ENCODE peak calls at places on chromosomes 4 and X, in ten cellular contexts. R, B, Y, S, O, I, V, X, G and H are unnamed samples.

GRCh38 chrX:152640039-152640818 is 2.5 kb downstream of the GABRQ start:
- DNase-seq in R (no peak), B (peak), Y (no peak), S (no peak), O (peak), I (peak), V (no peak), X (no peak), G (no peak), H (no peak)

GRCh38 chrX:120672389-120672788 is 42.5 kb upstream of the C1GALT1C1 start:
- DNase-seq in R (peak), B (peak), Y (peak), S (peak), O (peak), I (peak), V (no peak), X (no peak), G (no peak), H (peak)

GRCh38 chr4:187780070-187780469 is 215.5 kb upstream of the ZFP42 start:
- DNase-seq in R (no peak), B (no peak), Y (no peak), S (no peak), O (no peak), I (no peak), V (no peak), X (no peak), G (no peak), H (no peak)

GRCh38 chr4:5998333-5998936 is 19.8 kb downstream of the C4orf50 start:
- DNase-seq in R (peak), B (peak), Y (peak), S (peak), O (peak), I (peak), V (peak), X (peak), G (peak), H (peak)

GRCh38 chrX:119482497-119483480 is 14.5 kb downstream of the SLC25A5 start:
- DNase-seq in R (peak), B (peak), Y (peak), S (peak), O (peak), I (peak), V (peak), X (peak), G (peak), H (no peak)

GRCh38 chr4:110631582-110632505 is 9.0 kb upstream of the PITX2 start:
- DNase-seq in R (peak), B (peak), Y (peak), S (no peak), O (peak), I (peak), V (no peak), X (peak), G (peak), H (peak)

GRCh38 chr4:37604464-37604863 is 81.7 kb downstream of the RELL1 start:
- DNase-seq in R (no peak), B (peak), Y (peak), S (no peak), O (peak), I (peak), V (no peak), X (no peak), G (no peak), H (no peak)

GRCh38 chr4:23728393-23728792 is 161.5 kb downstream of the PPARGC1A start:
- DNase-seq in R (peak), B (peak), Y (peak), S (peak), O (peak), I (peak), V (no peak), X (no peak), G (no peak), H (no peak)

GRCh38 chrX:150763303-150763797 is 70.2 kb downstream of the MTMR1 start:
- DNase-seq in R (no peak), B (no peak), Y (no peak), S (no peak), O (no peak), I (no peak), V (no peak), X (no peak), G (no peak), H (no peak)

GRCh38 chr4:107125496-107125895 is 89.4 kb upstream of the DKK2 start:
- DNase-seq in R (no peak), B (peak), Y (no peak), S (no peak), O (no peak), I (no peak), V (no peak), X (no peak), G (no peak), H (no peak)

GRCh38 chr4:146916479-146917076 is 29.1 kb downstream of the TTC29 start:
- DNase-seq in R (peak), B (peak), Y (peak), S (peak), O (peak), I (peak), V (no peak), X (peak), G (peak), H (peak)